ENCODE peak calls at places on chromosomes 13 and 19, in nine cellular contexts. One of them, this sample, is unnamed.

GRCh38 chr13:29954082-29955043 is 103.9 kb upstream of the UBL3 start:
- DNase-seq in mesendoderm: no peak
- DNase-seq in heart left ventricle: no peak
- DNase-seq in fibroblast of lung: no peak
- DNase-seq in PC-9: no peak
- DNase-seq in naive thymus-derived CD4-positive, alpha-beta T cell: peak
- DNase-seq in upper lobe of left lung: peak
- DNase-seq in AG10803: no peak
- DNase-seq in CD8-positive, alpha-beta memory T cell: peak
- DNase-seq in this sample: no peak

GRCh38 chr13:36850790-36851438 is 31.9 kb downstream of the RFXAP start:
- DNase-seq in mesendoderm: peak
- DNase-seq in heart left ventricle: no peak
- DNase-seq in fibroblast of lung: no peak
- DNase-seq in PC-9: no peak
- DNase-seq in naive thymus-derived CD4-positive, alpha-beta T cell: no peak
- DNase-seq in upper lobe of left lung: no peak
- DNase-seq in AG10803: peak
- DNase-seq in CD8-positive, alpha-beta memory T cell: no peak
- DNase-seq in this sample: no peak

GRCh38 chr19:42488783-42489521 is 39.3 kb downstream of the CEACAM1 start:
- DNase-seq in mesendoderm: no peak
- DNase-seq in heart left ventricle: no peak
- DNase-seq in fibroblast of lung: no peak
- DNase-seq in PC-9: peak
- DNase-seq in naive thymus-derived CD4-positive, alpha-beta T cell: no peak
- DNase-seq in upper lobe of left lung: no peak
- DNase-seq in AG10803: no peak
- DNase-seq in CD8-positive, alpha-beta memory T cell: no peak
- DNase-seq in this sample: no peak

GRCh38 chr13:51765142-51765515 is 38.8 kb downstream of the DHRS12 start:
- DNase-seq in mesendoderm: no peak
- DNase-seq in heart left ventricle: no peak
- DNase-seq in fibroblast of lung: peak
- DNase-seq in PC-9: no peak
- DNase-seq in naive thymus-derived CD4-positive, alpha-beta T cell: no peak
- DNase-seq in upper lobe of left lung: no peak
- DNase-seq in AG10803: peak
- DNase-seq in CD8-positive, alpha-beta memory T cell: no peak
- DNase-seq in this sample: no peak

GRCh38 chr13:97873398-97873797 is 80.1 kb upstream of the IPO5 start:
- DNase-seq in mesendoderm: no peak
- DNase-seq in heart left ventricle: no peak
- DNase-seq in fibroblast of lung: no peak
- DNase-seq in PC-9: no peak
- DNase-seq in naive thymus-derived CD4-positive, alpha-beta T cell: no peak
- DNase-seq in upper lobe of left lung: no peak
- DNase-seq in AG10803: no peak
- DNase-seq in CD8-positive, alpha-beta memory T cell: no peak
- DNase-seq in this sample: no peak

GRCh38 chr19:19448238-19448544 is 42.7 kb downstream of the GATAD2A start:
- DNase-seq in mesendoderm: no peak
- DNase-seq in heart left ventricle: peak
- DNase-seq in fibroblast of lung: no peak
- DNase-seq in PC-9: no peak
- DNase-seq in naive thymus-derived CD4-positive, alpha-beta T cell: no peak
- DNase-seq in upper lobe of left lung: peak
- DNase-seq in AG10803: no peak
- DNase-seq in CD8-positive, alpha-beta memory T cell: no peak
- DNase-seq in this sample: no peak

GRCh38 chr19:806815-807421 is 9.7 kb downstream of the PTBP1 start:
- DNase-seq in mesendoderm: no peak
- DNase-seq in heart left ventricle: no peak
- DNase-seq in fibroblast of lung: no peak
- DNase-seq in PC-9: no peak
- DNase-seq in naive thymus-derived CD4-positive, alpha-beta T cell: no peak
- DNase-seq in upper lobe of left lung: no peak
- DNase-seq in AG10803: no peak
- DNase-seq in CD8-positive, alpha-beta memory T cell: no peak
- DNase-seq in this sample: no peak

GRCh38 chr13:109667754-109668360 is 118.5 kb downstream of the IRS2 start:
- DNase-seq in mesendoderm: peak
- DNase-seq in heart left ventricle: no peak
- DNase-seq in fibroblast of lung: no peak
- DNase-seq in PC-9: no peak
- DNase-seq in naive thymus-derived CD4-positive, alpha-beta T cell: no peak
- DNase-seq in upper lobe of left lung: no peak
- DNase-seq in AG10803: no peak
- DNase-seq in CD8-positive, alpha-beta memory T cell: no peak
- DNase-seq in this sample: no peak

GRCh38 chr19:1254081-1254527 is 5.7 kb downstream of the MIDN start:
- DNase-seq in mesendoderm: no peak
- DNase-seq in heart left ventricle: peak
- DNase-seq in fibroblast of lung: no peak
- DNase-seq in PC-9: no peak
- DNase-seq in naive thymus-derived CD4-positive, alpha-beta T cell: no peak
- DNase-seq in upper lobe of left lung: no peak
- DNase-seq in AG10803: no peak
- DNase-seq in CD8-positive, alpha-beta memory T cell: no peak
- DNase-seq in this sample: no peak

GRCh38 chr19:15759962-15760565 is 22.3 kb downstream of the OR10H3 start:
- DNase-seq in mesendoderm: no peak
- DNase-seq in heart left ventricle: no peak
- DNase-seq in fibroblast of lung: no peak
- DNase-seq in PC-9: no peak
- DNase-seq in naive thymus-derived CD4-positive, alpha-beta T cell: no peak
- DNase-seq in upper lobe of left lung: no peak
- DNase-seq in AG10803: no peak
- DNase-seq in CD8-positive, alpha-beta memory T cell: no peak
- DNase-seq in this sample: no peak

GRCh38 chr19:28359819-28360414 is 853.0 kb downstream of the UQCRFS1 start:
- DNase-seq in mesendoderm: no peak
- DNase-seq in heart left ventricle: no peak
- DNase-seq in fibroblast of lung: no peak
- DNase-seq in PC-9: no peak
- DNase-seq in naive thymus-derived CD4-positive, alpha-beta T cell: no peak
- DNase-seq in upper lobe of left lung: no peak
- DNase-seq in AG10803: no peak
- DNase-seq in CD8-positive, alpha-beta memory T cell: no peak
- DNase-seq in this sample: no peak

GRCh38 chr13:62234780-62235530 is 819.3 kb upstream of the PCDH20 start:
- DNase-seq in mesendoderm: no peak
- DNase-seq in heart left ventricle: no peak
- DNase-seq in fibroblast of lung: peak
- DNase-seq in PC-9: no peak
- DNase-seq in naive thymus-derived CD4-positive, alpha-beta T cell: no peak
- DNase-seq in upper lobe of left lung: no peak
- DNase-seq in AG10803: no peak
- DNase-seq in CD8-positive, alpha-beta memory T cell: no peak
- DNase-seq in this sample: no peak

GRCh38 chr19:11198175-11198534 is 810 bp upstream of the KANK2 start:
- DNase-seq in mesendoderm: no peak
- DNase-seq in heart left ventricle: no peak
- DNase-seq in fibroblast of lung: no peak
- DNase-seq in PC-9: no peak
- DNase-seq in naive thymus-derived CD4-positive, alpha-beta T cell: no peak
- DNase-seq in upper lobe of left lung: no peak
- DNase-seq in AG10803: no peak
- DNase-seq in CD8-positive, alpha-beta memory T cell: no peak
- DNase-seq in this sample: no peak
- H3K4me3 ChIP-seq in mesendoderm: no peak
- H3K4me3 ChIP-seq in heart left ventricle: no peak
- H3K4me3 ChIP-seq in fibroblast of lung: peak
- H3K4me3 ChIP-seq in PC-9: peak
- H3K4me3 ChIP-seq in naive thymus-derived CD4-positive, alpha-beta T cell: no peak
- H3K4me3 ChIP-seq in upper lobe of left lung: peak
- H3K4me3 ChIP-seq in AG10803: peak
- H3K4me3 ChIP-seq in CD8-positive, alpha-beta memory T cell: no peak
- H3K4me3 ChIP-seq in this sample: peak

GRCh38 chr19:31262673-31263308 is 86.4 kb downstream of the TSHZ3 start:
- DNase-seq in mesendoderm: no peak
- DNase-seq in heart left ventricle: no peak
- DNase-seq in fibroblast of lung: peak
- DNase-seq in PC-9: no peak
- DNase-seq in naive thymus-derived CD4-positive, alpha-beta T cell: no peak
- DNase-seq in upper lobe of left lung: no peak
- DNase-seq in AG10803: peak
- DNase-seq in CD8-positive, alpha-beta memory T cell: no peak
- DNase-seq in this sample: no peak
- H3K4me3 ChIP-seq in mesendoderm: no peak
- H3K4me3 ChIP-seq in heart left ventricle: no peak
- H3K4me3 ChIP-seq in fibroblast of lung: no peak
- H3K4me3 ChIP-seq in PC-9: no peak
- H3K4me3 ChIP-seq in naive thymus-derived CD4-positive, alpha-beta T cell: no peak
- H3K4me3 ChIP-seq in upper lobe of left lung: no peak
- H3K4me3 ChIP-seq in AG10803: no peak
- H3K4me3 ChIP-seq in CD8-positive, alpha-beta memory T cell: no peak
- H3K4me3 ChIP-seq in this sample: no peak

DNA sequence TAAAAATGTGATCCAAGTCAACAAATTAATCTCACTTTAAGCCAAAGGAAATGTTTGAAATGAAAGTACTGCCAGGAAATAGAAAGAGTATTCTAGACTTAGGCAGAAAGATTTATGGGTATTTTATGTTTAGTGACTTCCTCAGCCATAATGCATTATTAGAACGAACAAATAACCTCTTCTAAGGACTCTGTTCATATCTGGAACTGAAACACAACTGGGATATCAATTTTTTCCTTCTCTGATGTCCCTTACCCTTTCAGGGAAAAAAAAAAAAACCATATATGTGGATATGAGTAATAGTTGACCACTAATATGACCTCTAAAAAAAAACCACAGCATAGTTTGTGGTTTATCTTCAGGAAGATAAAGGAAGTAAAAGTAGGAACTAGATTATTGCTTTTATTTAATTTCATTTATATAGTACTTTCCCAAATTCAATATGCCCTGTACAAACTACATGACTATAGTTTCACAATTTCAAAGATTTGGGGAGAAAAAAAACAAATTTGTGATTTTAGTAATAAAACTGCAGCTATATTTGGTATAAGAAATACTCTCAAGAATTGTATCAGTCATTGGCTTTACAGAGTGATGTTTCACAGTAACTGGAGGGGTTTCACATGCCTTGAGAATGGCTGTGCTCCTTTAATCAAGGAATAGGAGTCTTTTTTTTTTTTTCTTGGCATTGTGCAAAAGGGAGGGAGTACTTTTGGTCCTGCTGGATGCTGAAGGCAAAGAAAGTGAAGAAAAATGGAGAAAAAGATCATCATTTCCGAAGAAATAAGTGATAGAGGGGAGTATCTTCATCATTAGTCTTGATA is 6.6 kb downstream of the ZNF507 start:
- DNase-seq in mesendoderm: no peak
- DNase-seq in heart left ventricle: no peak
- DNase-seq in fibroblast of lung: peak
- DNase-seq in PC-9: peak
- DNase-seq in naive thymus-derived CD4-positive, alpha-beta T cell: no peak
- DNase-seq in upper lobe of left lung: no peak
- DNase-seq in AG10803: peak
- DNase-seq in CD8-positive, alpha-beta memory T cell: no peak
- DNase-seq in this sample: no peak
- H3K4me3 ChIP-seq in mesendoderm: no peak
- H3K4me3 ChIP-seq in heart left ventricle: no peak
- H3K4me3 ChIP-seq in fibroblast of lung: peak
- H3K4me3 ChIP-seq in PC-9: no peak
- H3K4me3 ChIP-seq in naive thymus-derived CD4-positive, alpha-beta T cell: no peak
- H3K4me3 ChIP-seq in upper lobe of left lung: no peak
- H3K4me3 ChIP-seq in AG10803: no peak
- H3K4me3 ChIP-seq in CD8-positive, alpha-beta memory T cell: no peak
- H3K4me3 ChIP-seq in this sample: no peak

DNA sequence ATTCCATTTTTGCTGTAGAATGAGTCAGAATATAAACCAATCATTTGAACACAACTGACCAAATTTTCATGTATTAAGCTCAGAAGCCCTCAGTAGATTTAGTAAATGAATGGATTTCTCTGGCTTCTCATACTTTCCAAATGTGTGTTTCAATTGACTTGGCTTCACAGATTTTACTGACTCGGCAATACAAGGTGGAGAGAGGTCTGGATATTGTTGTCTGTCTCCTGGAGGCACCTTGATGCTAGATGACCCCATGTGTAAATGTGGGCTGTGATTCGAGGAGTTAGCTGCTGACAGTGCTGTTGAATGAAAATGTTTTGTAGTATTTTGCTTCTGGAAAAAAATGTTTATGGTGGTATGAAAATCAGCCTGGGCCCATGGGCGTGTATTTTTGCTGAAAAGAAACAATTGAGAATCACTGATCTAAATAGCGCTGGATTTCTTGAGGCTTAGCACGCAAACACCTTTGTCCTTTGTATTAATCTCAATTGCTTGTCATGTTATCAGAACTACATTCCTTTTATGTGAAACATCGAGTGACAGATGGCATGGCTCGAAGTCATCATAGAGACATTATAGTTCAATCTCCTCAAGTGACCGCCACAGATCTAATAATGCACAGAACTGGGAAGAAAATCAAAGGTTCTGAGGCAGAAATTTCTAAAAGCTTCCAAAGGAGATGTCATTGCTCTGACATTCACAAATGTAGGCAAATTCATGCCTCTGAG is 41.2 kb upstream of the UBAC2 start:
- DNase-seq in mesendoderm: no peak
- DNase-seq in heart left ventricle: no peak
- DNase-seq in fibroblast of lung: no peak
- DNase-seq in PC-9: peak
- DNase-seq in naive thymus-derived CD4-positive, alpha-beta T cell: no peak
- DNase-seq in upper lobe of left lung: no peak
- DNase-seq in AG10803: no peak
- DNase-seq in CD8-positive, alpha-beta memory T cell: no peak
- DNase-seq in this sample: no peak
- H3K4me3 ChIP-seq in mesendoderm: no peak
- H3K4me3 ChIP-seq in heart left ventricle: no peak
- H3K4me3 ChIP-seq in fibroblast of lung: no peak
- H3K4me3 ChIP-seq in PC-9: no peak
- H3K4me3 ChIP-seq in naive thymus-derived CD4-positive, alpha-beta T cell: no peak
- H3K4me3 ChIP-seq in upper lobe of left lung: no peak
- H3K4me3 ChIP-seq in AG10803: no peak
- H3K4me3 ChIP-seq in CD8-positive, alpha-beta memory T cell: no peak
- H3K4me3 ChIP-seq in this sample: no peak

GRCh38 chr13:24557121-24557520 is 44.5 kb upstream of the PARP4 start:
- DNase-seq in mesendoderm: no peak
- DNase-seq in heart left ventricle: no peak
- DNase-seq in fibroblast of lung: no peak
- DNase-seq in PC-9: no peak
- DNase-seq in naive thymus-derived CD4-positive, alpha-beta T cell: no peak
- DNase-seq in upper lobe of left lung: no peak
- DNase-seq in AG10803: peak
- DNase-seq in CD8-positive, alpha-beta memory T cell: no peak
- DNase-seq in this sample: no peak
- H3K4me3 ChIP-seq in mesendoderm: no peak
- H3K4me3 ChIP-seq in heart left ventricle: no peak
- H3K4me3 ChIP-seq in fibroblast of lung: no peak
- H3K4me3 ChIP-seq in PC-9: no peak
- H3K4me3 ChIP-seq in naive thymus-derived CD4-positive, alpha-beta T cell: no peak
- H3K4me3 ChIP-seq in upper lobe of left lung: no peak
- H3K4me3 ChIP-seq in AG10803: no peak
- H3K4me3 ChIP-seq in CD8-positive, alpha-beta memory T cell: no peak
- H3K4me3 ChIP-seq in this sample: no peak

GRCh38 chr19:3282564-3282963 is 58.1 kb downstream of the CELF5 start:
- DNase-seq in mesendoderm: no peak
- DNase-seq in heart left ventricle: no peak
- DNase-seq in fibroblast of lung: no peak
- DNase-seq in PC-9: no peak
- DNase-seq in naive thymus-derived CD4-positive, alpha-beta T cell: no peak
- DNase-seq in upper lobe of left lung: no peak
- DNase-seq in AG10803: no peak
- DNase-seq in CD8-positive, alpha-beta memory T cell: no peak
- DNase-seq in this sample: no peak
- H3K4me3 ChIP-seq in mesendoderm: no peak
- H3K4me3 ChIP-seq in heart left ventricle: no peak
- H3K4me3 ChIP-seq in fibroblast of lung: no peak
- H3K4me3 ChIP-seq in PC-9: no peak
- H3K4me3 ChIP-seq in naive thymus-derived CD4-positive, alpha-beta T cell: no peak
- H3K4me3 ChIP-seq in upper lobe of left lung: no peak
- H3K4me3 ChIP-seq in AG10803: no peak
- H3K4me3 ChIP-seq in CD8-positive, alpha-beta memory T cell: no peak
- H3K4me3 ChIP-seq in this sample: no peak